ENCODE peak calls at places on chromosomes 2 and 18, in seven cellular contexts. S is IMR-90, F is mesendoderm, U is neuronal stem cell, T is mesenchymal stem cell, P is H1, W is trophoblast cell. J is an unnamed sample.

GRCh38 chr2:18831916-18832510 is 242.6 kb upstream of the NT5C1B start:
- DNase-seq in P (no peak), F (peak), S (peak), U (no peak), T (peak), W (peak), J (no peak)

GRCh38 chr2:237733677-237734300 is 64.8 kb upstream of the RBM44 start:
- DNase-seq in U (no peak), W (peak), S (no peak), P (no peak), T (peak), F (peak), J (no peak)

GRCh38 chr2:64604155-64604554 is 49.6 kb downstream of the SERTAD2 start:
- DNase-seq in S (no peak), U (no peak), W (no peak), T (no peak), F (no peak), P (no peak), J (no peak)

GRCh38 chr2:113089907-113090306 is 22.1 kb downstream of the IL1F10 start:
- DNase-seq in P (no peak), F (no peak), T (no peak), U (no peak), W (no peak), S (no peak), J (no peak)

GRCh38 chr2:96789245-96789617 is 26.8 kb upstream of the CNNM3 start:
- DNase-seq in W (no peak), P (no peak), T (no peak), U (no peak), S (no peak), F (no peak), J (no peak)

GRCh38 chr2:55157474-55157884 is 74.6 kb downstream of the CLHC1 start:
- DNase-seq in F (peak), S (peak), U (no peak), T (peak), W (no peak), P (no peak), J (no peak)

GRCh38 chr2:40452-40851 is 5.9 kb downstream of the FAM110C start:
- DNase-seq in U (no peak), T (no peak), S (no peak), F (no peak), W (no peak), P (no peak), J (no peak)

GRCh38 chr2:24981742-24982141 is 10.0 kb upstream of the DNAJC27 start:
- DNase-seq in W (no peak), T (no peak), F (no peak), P (no peak), S (peak), U (no peak), J (no peak)

GRCh38 chr18:961644-962355 is 57.1 kb downstream of the ADCYAP1 start:
- DNase-seq in W (peak), F (peak), S (peak), U (peak), P (peak), T (peak), J (peak)

GRCh38 chr18:48884306-48885235 is 66.2 kb downstream of the SMAD7 start:
- DNase-seq in U (no peak), T (no peak), S (no peak), P (no peak), W (no peak), F (no peak), J (no peak)

GRCh38 chr2:33214436-33214835 is 262.0 kb upstream of the RASGRP3 start:
- DNase-seq in U (no peak), F (no peak), W (peak), P (no peak), T (peak), S (peak), J (no peak)

GRCh38 chr2:110713508-110714362 is 18.6 kb upstream of the ACOXL start:
- DNase-seq in U (no peak), S (no peak), W (peak), F (peak), P (no peak), T (no peak), J (no peak)

GRCh38 chr2:207694811-207695281 is 16.6 kb upstream of the CCNYL1 start:
- DNase-seq in F (no peak), U (no peak), W (peak), T (no peak), S (peak), P (no peak), J (no peak)

GRCh38 chr2:10613263-10613662 is 76.5 kb downstream of the NOL10 start:
- DNase-seq in U (no peak), T (no peak), S (no peak), F (no peak), W (no peak), P (no peak), J (no peak)

GRCh38 chr2:217459675-217460405 is 543.0 kb downstream of the TNS1 start:
- DNase-seq in F (no peak), W (no peak), T (no peak), P (no peak), S (peak), U (no peak), J (no peak)

GRCh38 chr18:7038330-7038846 is 79.2 kb downstream of the LAMA1 start:
- DNase-seq in U (peak), T (peak), S (peak), P (peak), F (peak), W (peak), J (peak)

GRCh38 chr2:84924173-84925106 is 19.0 kb downstream of the TMSB10 start:
- DNase-seq in S (peak), W (no peak), F (peak), U (no peak), P (no peak), T (no peak), J (peak)

GRCh38 chr2:134360750-134361487 is 107.0 kb downstream of the MGAT5 start:
- DNase-seq in P (no peak), U (no peak), S (no peak), F (no peak), W (no peak), T (no peak), J (no peak)

GRCh38 chr18:34222025-34222395 is 2.7 kb downstream of the NOL4 start:
- DNase-seq in P (no peak), F (peak), W (no peak), T (no peak), S (no peak), U (no peak), J (peak)

GRCh38 chr2:238231251-238231793 is 8.5 kb downstream of the HES6 start:
- DNase-seq in P (no peak), F (peak), T (peak), S (peak), W (peak), U (peak), J (peak)

GRCh38 chr18:12750076-12750707 is 47.4 kb downstream of the PSMG2 start:
- DNase-seq in T (no peak), W (peak), F (peak), P (no peak), U (no peak), S (no peak), J (no peak)

GRCh38 chr2:115165529-115166109 is 723.2 kb downstream of the DPP10 start:
- DNase-seq in P (no peak), F (peak), W (peak), S (peak), U (peak), T (peak), J (no peak)

GRCh38 chr2:161316686-161317085 is 8.5 kb downstream of the PSMD14 start:
- DNase-seq in S (peak), W (no peak), U (no peak), P (no peak), T (no peak), F (no peak), J (no peak)

GRCh38 chr2:96633641-96634040 is 4.5 kb downstream of the KANSL3 start:
- DNase-seq in T (no peak), W (peak), S (no peak), F (no peak), P (no peak), U (no peak), J (no peak)

GRCh38 chr18:55385770-55386169 is 202.2 kb downstream of the TCF4 start:
- DNase-seq in T (no peak), W (no peak), F (no peak), U (no peak), S (no peak), P (no peak), J (no peak)

GRCh38 chr2:222722327-222722946 is 51.0 kb downstream of the MOGAT1 start:
- DNase-seq in T (peak), F (no peak), S (peak), W (no peak), P (no peak), U (no peak), J (no peak)

GRCh38 chr2:101119431-101119830 is 31.8 kb downstream of the TBC1D8 start:
- DNase-seq in S (peak), F (no peak), P (no peak), U (no peak), T (no peak), W (no peak), J (no peak)

GRCh38 chr2:56450772-56451171 is 267.0 kb downstream of the CCDC85A start:
- DNase-seq in T (no peak), W (no peak), P (no peak), F (no peak), S (no peak), U (no peak), J (no peak)

GRCh38 chr2:168519534-168520308 is 63.6 kb downstream of the CERS6 start:
- DNase-seq in W (no peak), P (no peak), S (no peak), U (no peak), F (no peak), T (peak), J (no peak)

GRCh38 chr2:68653538-68653982 is 10.2 kb downstream of the PROKR1 start:
- DNase-seq in S (peak), U (no peak), W (no peak), F (peak), T (peak), P (no peak), J (no peak)

GRCh38 chr2:232487385-232488096 is at the start of gene ECEL1:
- DNase-seq in F (peak), T (no peak), S (no peak), U (no peak), P (no peak), W (peak), J (peak)

GRCh38 chr2:153953761-153954160 is 82.0 kb downstream of the GALNT13 start:
- DNase-seq in F (peak), P (no peak), S (no peak), U (no peak), W (no peak), T (no peak), J (no peak)

DNA sequence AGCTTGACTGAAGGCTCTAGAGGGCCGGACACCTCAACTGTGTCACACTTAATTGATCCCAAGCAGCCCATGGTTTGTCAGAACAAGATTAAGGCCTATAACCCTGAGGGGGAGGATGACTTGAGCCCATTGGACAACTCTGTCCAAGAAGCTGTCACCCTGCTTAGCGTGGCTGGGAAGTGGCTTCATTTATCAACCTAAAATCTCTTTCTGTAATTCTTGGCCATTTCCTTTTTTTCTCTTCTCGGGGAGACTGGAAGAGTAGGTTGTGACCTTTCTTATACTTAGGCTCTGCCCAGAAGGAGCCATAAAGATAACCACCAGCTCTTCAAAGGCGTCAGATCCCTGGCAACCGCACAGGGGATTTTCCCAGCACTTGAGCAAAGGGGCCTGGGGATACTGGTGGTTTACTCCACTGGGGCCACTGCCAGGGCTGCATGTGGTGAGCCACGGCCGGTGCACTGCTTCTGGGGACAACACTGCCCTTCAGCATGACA is 265.5 kb downstream of the CYRIA start:
- DNase-seq in T (no peak), P (no peak), S (no peak), W (no peak), U (no peak), F (no peak), J (no peak)
- H3K4me2 ChIP-seq in T (no peak), P (no peak), S (no peak), W (no peak), U (no peak), F (no peak), J (no peak)

GRCh38 chr2:30990736-30991135 is 147.5 kb downstream of the GALNT14 start:
- DNase-seq in T (no peak), S (no peak), P (no peak), W (peak), F (peak), U (no peak), J (no peak)
- H3K4ac ChIP-seq in T (no peak), S (no peak), P (no peak), W (no peak), F (no peak), U (no peak), J (no peak)

DNA sequence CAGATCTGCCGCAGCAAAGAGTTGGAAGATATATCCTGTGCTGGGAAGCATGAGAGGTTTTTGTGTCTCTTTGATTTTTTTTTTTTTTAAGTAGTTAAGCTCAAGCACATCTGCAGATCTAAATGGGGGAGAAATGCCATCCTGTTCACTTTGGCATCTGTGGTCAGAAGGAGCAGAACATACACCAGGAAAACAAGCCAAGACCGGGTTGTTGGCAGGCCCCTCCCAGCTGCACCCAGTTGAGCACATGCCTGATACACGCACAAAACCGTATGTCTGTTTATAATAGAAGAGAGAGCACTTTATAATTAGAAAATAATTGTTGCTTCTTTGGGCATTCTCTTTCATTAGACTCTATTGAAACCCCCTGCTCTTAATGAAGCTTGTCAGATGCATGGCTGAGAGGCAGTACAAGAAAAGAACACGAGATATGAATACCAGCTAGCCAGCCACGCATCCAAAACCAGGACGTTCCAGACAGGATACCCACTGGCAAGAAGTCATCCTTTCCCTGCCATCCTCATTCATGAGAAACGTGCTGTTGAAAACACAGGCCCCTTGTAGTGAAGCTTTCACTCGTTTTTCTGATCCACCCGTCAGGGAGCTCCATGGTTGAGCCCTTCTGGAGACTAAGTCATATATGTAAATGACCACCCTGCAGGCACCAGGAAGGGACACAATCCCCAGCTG is 152.2 kb downstream of the ALPK2 start:
- DNase-seq in U (no peak), F (no peak), S (no peak), W (no peak), P (no peak), T (no peak), J (no peak)
- H3K4me2 ChIP-seq in U (no peak), F (no peak), S (no peak), W (no peak), P (no peak), T (no peak), J (no peak)

DNA sequence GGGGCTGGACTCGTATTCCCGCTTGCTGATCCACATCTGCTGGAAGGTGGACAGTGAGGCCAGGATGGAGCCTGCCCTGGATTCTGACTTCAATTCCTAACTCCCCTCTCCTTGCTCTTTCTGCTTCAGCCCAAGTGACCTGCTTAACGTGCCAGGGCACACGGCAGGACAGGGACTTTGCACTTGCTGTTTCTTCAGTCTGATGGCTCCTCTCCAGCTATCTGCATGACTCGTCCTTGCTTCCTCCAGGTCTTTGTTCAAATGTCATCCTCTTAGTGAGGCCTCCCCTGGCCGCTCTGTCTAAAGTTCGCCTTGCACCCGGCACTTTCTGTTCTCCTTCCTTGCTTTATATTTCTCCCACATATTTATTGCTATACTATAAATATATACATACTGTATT is 357.6 kb downstream of the MTX2 start:
- DNase-seq in U (no peak), P (no peak), F (no peak), S (no peak), W (no peak), T (no peak), J (no peak)
- H3K4ac ChIP-seq in U (no peak), P (no peak), F (no peak), S (no peak), W (no peak), T (no peak), J (no peak)